ENCODE peak calls at places on chromosomes 1 and 21, in seven cellular contexts. W, R, Z, G, T, A and B are unnamed samples.

GRCh38 chr1:152049291-152050073 is 12.7 kb upstream of the S100A11 start:
- DNase-seq in T (no peak), W (no peak), G (no peak), Z (no peak), R (no peak), A (no peak), B (no peak)

GRCh38 chr1:231919269-231919886 is 292.8 kb downstream of the DISC1 start:
- DNase-seq in Z (no peak), R (no peak), T (no peak), G (no peak), W (no peak), A (peak), B (no peak)

GRCh38 chr21:42696026-42696380 is 42.6 kb downstream of the PDE9A start:
- DNase-seq in G (no peak), W (no peak), T (no peak), R (no peak), Z (no peak), A (no peak), B (no peak)

GRCh38 chr1:183032122-183032921 is 9.1 kb downstream of the LAMC1 start:
- DNase-seq in T (no peak), R (no peak), W (no peak), A (no peak), Z (peak), G (no peak), B (no peak)

GRCh38 chr1:156497743-156498446 is 2.7 kb downstream of the MEF2D start:
- DNase-seq in A (no peak), W (no peak), T (no peak), R (no peak), Z (no peak), G (no peak), B (no peak)

GRCh38 chr1:182674346-182675246 is 9.8 kb downstream of the RGS8 start:
- DNase-seq in Z (no peak), G (no peak), R (no peak), W (no peak), T (no peak), A (no peak), B (no peak)

GRCh38 chr1:52905376-52905698 is 16.2 kb downstream of the ECHDC2 start:
- DNase-seq in A (no peak), Z (no peak), W (no peak), R (no peak), G (no peak), T (no peak), B (no peak)

GRCh38 chr21:22758478-22758877 is 1760.3 kb downstream of the NCAM2 start:
- DNase-seq in Z (no peak), R (no peak), G (no peak), A (no peak), W (no peak), T (no peak), B (no peak)

GRCh38 chr21:39232926-39233325 is 49.7 kb upstream of the PSMG1 start:
- DNase-seq in G (no peak), R (no peak), T (no peak), A (no peak), W (no peak), Z (no peak), B (no peak)

GRCh38 chr1:11283148-11283547 is 10.2 kb downstream of the UBIAD1 start:
- DNase-seq in A (no peak), Z (no peak), G (no peak), T (no peak), R (no peak), W (no peak), B (no peak)

GRCh38 chr1:4755301-4756183 is 101.1 kb downstream of the AJAP1 start:
- DNase-seq in R (peak), A (peak), G (no peak), W (no peak), Z (no peak), T (no peak), B (no peak)

GRCh38 chr1:200831091-200831490 is 41.7 kb upstream of the GPR25 start:
- DNase-seq in Z (no peak), G (no peak), R (no peak), T (no peak), A (no peak), W (no peak), B (no peak)
- TF ChIP-seq TAF1 in Z (no peak), G (no peak), R (no peak), T (no peak), A (no peak), W (no peak), B (no peak)

GRCh38 chr1:230642263-230642959 is at the start of gene COG2:
- DNase-seq in R (peak), G (peak), A (peak), W (peak), T (peak), Z (peak), B (peak)
- TF ChIP-seq POLR2AphosphoS5 in R (peak), G (peak), A (peak), W (peak), T (peak), Z (peak), B (peak)

GRCh38 chr1:5973771-5974170 is 18.5 kb downstream of the NPHP4 start:
- DNase-seq in Z (no peak), R (no peak), G (no peak), W (no peak), A (no peak), T (no peak), B (no peak)

GRCh38 chr1:5972198-5972520 is 20.1 kb downstream of the NPHP4 start:
- DNase-seq in A (no peak), T (no peak), W (no peak), G (no peak), R (no peak), Z (no peak), B (no peak)

GRCh38 chr1:5969168-5969567 is 23.1 kb downstream of the NPHP4 start:
- DNase-seq in W (no peak), G (no peak), T (no peak), Z (no peak), A (no peak), R (no peak), B (no peak)

GRCh38 chr1:5970623-5971273 is 21.5 kb downstream of the NPHP4 start:
- DNase-seq in G (no peak), Z (no peak), T (no peak), R (no peak), W (no peak), A (no peak), B (no peak)

GRCh38 chr1:5971471-5972197 is 20.6 kb downstream of the NPHP4 start:
- DNase-seq in T (no peak), A (no peak), R (no peak), G (no peak), Z (no peak), W (no peak), B (no peak)
- TF ChIP-seq TAF1 in T (no peak), A (no peak), R (no peak), G (no peak), Z (no peak), W (no peak), B (no peak)

GRCh38 chr1:29235955-29236742 is at the start of gene PTPRU:
- DNase-seq in Z (peak), W (peak), R (no peak), T (no peak), G (peak), A (peak), B (peak)

GRCh38 chr1:29234471-29234870 is 1.9 kb upstream of the PTPRU start:
- DNase-seq in R (no peak), G (no peak), Z (no peak), A (no peak), W (no peak), T (no peak), B (no peak)

GRCh38 chr1:29230553-29231378 is at the start of gene MECR:
- DNase-seq in W (peak), Z (peak), A (peak), G (peak), T (peak), R (peak), B (peak)

GRCh38 chr1:29236743-29236992 is 346 bp downstream of the PTPRU start:
- DNase-seq in R (no peak), A (no peak), W (no peak), Z (no peak), T (no peak), G (no peak), B (no peak)

GRCh38 chr1:29233693-29234092 is 2.6 kb upstream of the PTPRU start:
- DNase-seq in T (no peak), G (no peak), Z (no peak), W (no peak), R (no peak), A (no peak), B (no peak)
- TF ChIP-seq POLR2AphosphoS5 in T (no peak), G (no peak), Z (no peak), W (no peak), R (no peak), A (no peak), B (no peak)